ENCODE peak calls at places on chromosomes 4 and X, in eight cellular contexts. One of them, this sample, is unnamed.

GRCh38 chr4:74886490-74886889 is 46.4 kb upstream of the PARM1 start:
- DNase-seq in A549: no peak
- DNase-seq in uterus: no peak
- DNase-seq in renal cortical epithelial cell: peak
- DNase-seq in central memory CD8-positive, alpha-beta T cell: no peak
- DNase-seq in mucosa of gallbladder: no peak
- DNase-seq in stimulated activated CD4-positive, alpha-beta T cell treated with anti-CD3 and anti-CD28 coated beads, TNF-alpha, amount 100 ng/mL, for 4 hours: no peak
- DNase-seq in GM23248: peak
- DNase-seq in this sample: no peak

GRCh38 chrX:113400193-113400704 is 559.6 kb upstream of the AMOT start:
- DNase-seq in renal cortical epithelial cell: peak
- DNase-seq in central memory CD8-positive, alpha-beta T cell: no peak
- DNase-seq in stimulated activated CD4-positive, alpha-beta T cell treated with anti-CD3 and anti-CD28 coated beads, TNF-alpha, amount 100 ng/mL, for 4 hours: no peak
- DNase-seq in uterus: no peak
- DNase-seq in A549: no peak
- DNase-seq in mucosa of gallbladder: no peak
- DNase-seq in GM23248: peak
- DNase-seq in this sample: peak

GRCh38 chrX:67546496-67547423 is 2.9 kb downstream of the AR start:
- DNase-seq in GM23248: peak
- DNase-seq in mucosa of gallbladder: no peak
- DNase-seq in stimulated activated CD4-positive, alpha-beta T cell treated with anti-CD3 and anti-CD28 coated beads, TNF-alpha, amount 100 ng/mL, for 4 hours: no peak
- DNase-seq in uterus: peak
- DNase-seq in central memory CD8-positive, alpha-beta T cell: no peak
- DNase-seq in renal cortical epithelial cell: no peak
- DNase-seq in A549: no peak
- DNase-seq in this sample: no peak

GRCh38 chr4:7353846-7354610 is 80.7 kb downstream of the PSAPL1 start:
- DNase-seq in central memory CD8-positive, alpha-beta T cell: no peak
- DNase-seq in mucosa of gallbladder: no peak
- DNase-seq in renal cortical epithelial cell: no peak
- DNase-seq in GM23248: no peak
- DNase-seq in A549: no peak
- DNase-seq in uterus: no peak
- DNase-seq in stimulated activated CD4-positive, alpha-beta T cell treated with anti-CD3 and anti-CD28 coated beads, TNF-alpha, amount 100 ng/mL, for 4 hours: no peak
- DNase-seq in this sample: no peak

GRCh38 chrX:73577368-73577767 is 14.4 kb downstream of the CHIC1 start:
- DNase-seq in A549: no peak
- DNase-seq in renal cortical epithelial cell: peak
- DNase-seq in central memory CD8-positive, alpha-beta T cell: no peak
- DNase-seq in mucosa of gallbladder: no peak
- DNase-seq in uterus: peak
- DNase-seq in stimulated activated CD4-positive, alpha-beta T cell treated with anti-CD3 and anti-CD28 coated beads, TNF-alpha, amount 100 ng/mL, for 4 hours: no peak
- DNase-seq in GM23248: peak
- DNase-seq in this sample: peak

GRCh38 chrX:31993635-31994034 is 921.8 kb upstream of the FTHL17 start:
- DNase-seq in mucosa of gallbladder: no peak
- DNase-seq in renal cortical epithelial cell: no peak
- DNase-seq in stimulated activated CD4-positive, alpha-beta T cell treated with anti-CD3 and anti-CD28 coated beads, TNF-alpha, amount 100 ng/mL, for 4 hours: no peak
- DNase-seq in uterus: no peak
- DNase-seq in central memory CD8-positive, alpha-beta T cell: no peak
- DNase-seq in GM23248: no peak
- DNase-seq in A549: no peak
- DNase-seq in this sample: no peak

GRCh38 chr4:4647041-4647440 is 105.2 kb upstream of the STX18 start:
- DNase-seq in central memory CD8-positive, alpha-beta T cell: no peak
- DNase-seq in stimulated activated CD4-positive, alpha-beta T cell treated with anti-CD3 and anti-CD28 coated beads, TNF-alpha, amount 100 ng/mL, for 4 hours: no peak
- DNase-seq in GM23248: peak
- DNase-seq in mucosa of gallbladder: no peak
- DNase-seq in A549: no peak
- DNase-seq in uterus: no peak
- DNase-seq in renal cortical epithelial cell: no peak
- DNase-seq in this sample: no peak

GRCh38 chr4:34935739-34936138 is 1308.6 kb downstream of the ARAP2 start:
- DNase-seq in GM23248: no peak
- DNase-seq in renal cortical epithelial cell: no peak
- DNase-seq in stimulated activated CD4-positive, alpha-beta T cell treated with anti-CD3 and anti-CD28 coated beads, TNF-alpha, amount 100 ng/mL, for 4 hours: no peak
- DNase-seq in central memory CD8-positive, alpha-beta T cell: no peak
- DNase-seq in mucosa of gallbladder: no peak
- DNase-seq in uterus: no peak
- DNase-seq in A549: no peak
- DNase-seq in this sample: no peak

GRCh38 chr4:134147941-134148340 is 53.6 kb downstream of the PABPC4L start:
- DNase-seq in uterus: no peak
- DNase-seq in GM23248: no peak
- DNase-seq in central memory CD8-positive, alpha-beta T cell: no peak
- DNase-seq in A549: no peak
- DNase-seq in stimulated activated CD4-positive, alpha-beta T cell treated with anti-CD3 and anti-CD28 coated beads, TNF-alpha, amount 100 ng/mL, for 4 hours: no peak
- DNase-seq in renal cortical epithelial cell: no peak
- DNase-seq in mucosa of gallbladder: no peak
- DNase-seq in this sample: no peak

GRCh38 chrX:20270557-20270880 is 3.8 kb upstream of the RPS6KA3 start:
- DNase-seq in A549: no peak
- DNase-seq in GM23248: peak
- DNase-seq in uterus: no peak
- DNase-seq in renal cortical epithelial cell: no peak
- DNase-seq in central memory CD8-positive, alpha-beta T cell: no peak
- DNase-seq in stimulated activated CD4-positive, alpha-beta T cell treated with anti-CD3 and anti-CD28 coated beads, TNF-alpha, amount 100 ng/mL, for 4 hours: no peak
- DNase-seq in mucosa of gallbladder: no peak
- DNase-seq in this sample: no peak

GRCh38 chrX:100083146-100083715 is 326.8 kb downstream of the PCDH19 start:
- DNase-seq in central memory CD8-positive, alpha-beta T cell: no peak
- DNase-seq in stimulated activated CD4-positive, alpha-beta T cell treated with anti-CD3 and anti-CD28 coated beads, TNF-alpha, amount 100 ng/mL, for 4 hours: no peak
- DNase-seq in A549: no peak
- DNase-seq in uterus: no peak
- DNase-seq in renal cortical epithelial cell: peak
- DNase-seq in GM23248: no peak
- DNase-seq in mucosa of gallbladder: no peak
- DNase-seq in this sample: no peak

GRCh38 chr4:95255396-95256107 is 293.2 kb downstream of the UNC5C start:
- DNase-seq in A549: no peak
- DNase-seq in stimulated activated CD4-positive, alpha-beta T cell treated with anti-CD3 and anti-CD28 coated beads, TNF-alpha, amount 100 ng/mL, for 4 hours: no peak
- DNase-seq in uterus: no peak
- DNase-seq in renal cortical epithelial cell: peak
- DNase-seq in mucosa of gallbladder: no peak
- DNase-seq in central memory CD8-positive, alpha-beta T cell: no peak
- DNase-seq in GM23248: peak
- DNase-seq in this sample: no peak

GRCh38 chr4:46844325-46844917 is 64.6 kb downstream of the COX7B2 start:
- DNase-seq in A549: peak
- DNase-seq in mucosa of gallbladder: peak
- DNase-seq in uterus: no peak
- DNase-seq in stimulated activated CD4-positive, alpha-beta T cell treated with anti-CD3 and anti-CD28 coated beads, TNF-alpha, amount 100 ng/mL, for 4 hours: no peak
- DNase-seq in central memory CD8-positive, alpha-beta T cell: no peak
- DNase-seq in GM23248: peak
- DNase-seq in renal cortical epithelial cell: peak
- DNase-seq in this sample: peak

GRCh38 chrX:97155809-97156208 is 272.1 kb downstream of the RPA4 start:
- DNase-seq in uterus: no peak
- DNase-seq in mucosa of gallbladder: no peak
- DNase-seq in renal cortical epithelial cell: no peak
- DNase-seq in GM23248: no peak
- DNase-seq in central memory CD8-positive, alpha-beta T cell: no peak
- DNase-seq in A549: no peak
- DNase-seq in stimulated activated CD4-positive, alpha-beta T cell treated with anti-CD3 and anti-CD28 coated beads, TNF-alpha, amount 100 ng/mL, for 4 hours: no peak
- DNase-seq in this sample: no peak

GRCh38 chr4:127069675-127070074 is 563.1 kb upstream of the INTU start:
- DNase-seq in A549: no peak
- DNase-seq in GM23248: peak
- DNase-seq in uterus: no peak
- DNase-seq in renal cortical epithelial cell: no peak
- DNase-seq in mucosa of gallbladder: no peak
- DNase-seq in stimulated activated CD4-positive, alpha-beta T cell treated with anti-CD3 and anti-CD28 coated beads, TNF-alpha, amount 100 ng/mL, for 4 hours: no peak
- DNase-seq in central memory CD8-positive, alpha-beta T cell: no peak
- DNase-seq in this sample: no peak

GRCh38 chr4:28228575-28228974 is 1367.9 kb downstream of the STIM2 start:
- DNase-seq in GM23248: no peak
- DNase-seq in uterus: no peak
- DNase-seq in stimulated activated CD4-positive, alpha-beta T cell treated with anti-CD3 and anti-CD28 coated beads, TNF-alpha, amount 100 ng/mL, for 4 hours: no peak
- DNase-seq in A549: no peak
- DNase-seq in central memory CD8-positive, alpha-beta T cell: no peak
- DNase-seq in renal cortical epithelial cell: no peak
- DNase-seq in mucosa of gallbladder: no peak
- DNase-seq in this sample: no peak

GRCh38 chrX:133776072-133776471 is 209.3 kb downstream of the GPC3 start:
- DNase-seq in uterus: no peak
- DNase-seq in stimulated activated CD4-positive, alpha-beta T cell treated with anti-CD3 and anti-CD28 coated beads, TNF-alpha, amount 100 ng/mL, for 4 hours: no peak
- DNase-seq in GM23248: no peak
- DNase-seq in mucosa of gallbladder: no peak
- DNase-seq in central memory CD8-positive, alpha-beta T cell: no peak
- DNase-seq in renal cortical epithelial cell: no peak
- DNase-seq in A549: no peak
- DNase-seq in this sample: no peak

GRCh38 chrX:21276736-21277433 is 97.3 kb upstream of the CNKSR2 start:
- DNase-seq in GM23248: no peak
- DNase-seq in mucosa of gallbladder: no peak
- DNase-seq in uterus: no peak
- DNase-seq in stimulated activated CD4-positive, alpha-beta T cell treated with anti-CD3 and anti-CD28 coated beads, TNF-alpha, amount 100 ng/mL, for 4 hours: no peak
- DNase-seq in A549: no peak
- DNase-seq in renal cortical epithelial cell: no peak
- DNase-seq in central memory CD8-positive, alpha-beta T cell: no peak
- DNase-seq in this sample: no peak

GRCh38 chrX:120332394-120332793 is 21.1 kb upstream of the TMEM255A start:
- DNase-seq in A549: no peak
- DNase-seq in stimulated activated CD4-positive, alpha-beta T cell treated with anti-CD3 and anti-CD28 coated beads, TNF-alpha, amount 100 ng/mL, for 4 hours: no peak
- DNase-seq in GM23248: no peak
- DNase-seq in mucosa of gallbladder: no peak
- DNase-seq in central memory CD8-positive, alpha-beta T cell: no peak
- DNase-seq in renal cortical epithelial cell: no peak
- DNase-seq in uterus: no peak
- DNase-seq in this sample: no peak

GRCh38 chrX:114532093-114532805 is 51.6 kb upstream of the HTR2C start:
- DNase-seq in uterus: no peak
- DNase-seq in central memory CD8-positive, alpha-beta T cell: no peak
- DNase-seq in renal cortical epithelial cell: no peak
- DNase-seq in mucosa of gallbladder: no peak
- DNase-seq in stimulated activated CD4-positive, alpha-beta T cell treated with anti-CD3 and anti-CD28 coated beads, TNF-alpha, amount 100 ng/mL, for 4 hours: no peak
- DNase-seq in GM23248: no peak
- DNase-seq in A549: no peak
- DNase-seq in this sample: no peak

GRCh38 chr4:99205104-99205979 is 13.7 kb downstream of the ADH6 start:
- DNase-seq in renal cortical epithelial cell: peak
- DNase-seq in A549: no peak
- DNase-seq in GM23248: peak
- DNase-seq in uterus: peak
- DNase-seq in stimulated activated CD4-positive, alpha-beta T cell treated with anti-CD3 and anti-CD28 coated beads, TNF-alpha, amount 100 ng/mL, for 4 hours: no peak
- DNase-seq in mucosa of gallbladder: no peak
- DNase-seq in central memory CD8-positive, alpha-beta T cell: no peak
- DNase-seq in this sample: no peak

GRCh38 chr4:80798082-80798481 is 232.4 kb upstream of the BMP3 start:
- DNase-seq in uterus: no peak
- DNase-seq in renal cortical epithelial cell: no peak
- DNase-seq in mucosa of gallbladder: no peak
- DNase-seq in A549: no peak
- DNase-seq in stimulated activated CD4-positive, alpha-beta T cell treated with anti-CD3 and anti-CD28 coated beads, TNF-alpha, amount 100 ng/mL, for 4 hours: no peak
- DNase-seq in central memory CD8-positive, alpha-beta T cell: no peak
- DNase-seq in GM23248: no peak
- DNase-seq in this sample: no peak

GRCh38 chr4:139769355-139769754 is 103.7 kb downstream of the MGST2 start:
- DNase-seq in uterus: no peak
- DNase-seq in stimulated activated CD4-positive, alpha-beta T cell treated with anti-CD3 and anti-CD28 coated beads, TNF-alpha, amount 100 ng/mL, for 4 hours: no peak
- DNase-seq in renal cortical epithelial cell: no peak
- DNase-seq in central memory CD8-positive, alpha-beta T cell: no peak
- DNase-seq in A549: no peak
- DNase-seq in GM23248: no peak
- DNase-seq in mucosa of gallbladder: no peak
- DNase-seq in this sample: no peak

GRCh38 chr4:18012115-18012806 is 9.3 kb downstream of the LCORL start:
- DNase-seq in central memory CD8-positive, alpha-beta T cell: no peak
- DNase-seq in GM23248: no peak
- DNase-seq in A549: no peak
- DNase-seq in mucosa of gallbladder: no peak
- DNase-seq in uterus: no peak
- DNase-seq in renal cortical epithelial cell: peak
- DNase-seq in stimulated activated CD4-positive, alpha-beta T cell treated with anti-CD3 and anti-CD28 coated beads, TNF-alpha, amount 100 ng/mL, for 4 hours: no peak
- DNase-seq in this sample: no peak

GRCh38 chr4:105990933-105991332 is 95.7 kb downstream of the NPNT start:
- DNase-seq in central memory CD8-positive, alpha-beta T cell: no peak
- DNase-seq in GM23248: peak
- DNase-seq in renal cortical epithelial cell: peak
- DNase-seq in A549: no peak
- DNase-seq in uterus: peak
- DNase-seq in mucosa of gallbladder: peak
- DNase-seq in stimulated activated CD4-positive, alpha-beta T cell treated with anti-CD3 and anti-CD28 coated beads, TNF-alpha, amount 100 ng/mL, for 4 hours: no peak
- DNase-seq in this sample: no peak

GRCh38 chr4:74005528-74005927 is 7.1 kb upstream of the CXCL5 start:
- DNase-seq in A549: no peak
- DNase-seq in renal cortical epithelial cell: peak
- DNase-seq in mucosa of gallbladder: no peak
- DNase-seq in GM23248: peak
- DNase-seq in central memory CD8-positive, alpha-beta T cell: no peak
- DNase-seq in stimulated activated CD4-positive, alpha-beta T cell treated with anti-CD3 and anti-CD28 coated beads, TNF-alpha, amount 100 ng/mL, for 4 hours: no peak
- DNase-seq in uterus: no peak
- DNase-seq in this sample: no peak

This sample was measured in SJSA1.